ENCODE peak calls at places on chromosomes 5 and 9, in nine cellular contexts. X is A673, I is GM23248, C is tibial artery, Q is fibroblast of lung, W is HepG2, D is endothelial cell of umbilical vein, B is sigmoid colon, N is tibial nerve. Z is an unnamed sample.

GRCh38 chr9:68530618-68531017 is 10.1 kb downstream of the TMEM252 start:
- DNase-seq in C (peak), D (no peak), N (peak), X (peak), I (no peak), Q (no peak), W (peak), B (peak), Z (no peak)

GRCh38 chr5:80054682-80055081 is 19.5 kb downstream of the THBS4 start:
- DNase-seq in B (no peak), I (peak), W (no peak), D (no peak), X (no peak), C (no peak), N (no peak), Q (peak), Z (no peak)

GRCh38 chr5:148734518-148734917 is 80.2 kb upstream of the HTR4 start:
- DNase-seq in Q (no peak), N (no peak), X (no peak), D (no peak), B (no peak), I (no peak), C (no peak), W (no peak), Z (no peak)

GRCh38 chr9:134413890-134414731 is 87.9 kb downstream of the RXRA start:
- DNase-seq in C (no peak), N (no peak), W (no peak), I (peak), Q (peak), X (no peak), B (peak), D (peak), Z (no peak)

GRCh38 chr5:66529182-66529581 is 67.0 kb upstream of the MAST4 start:
- DNase-seq in N (no peak), I (no peak), X (no peak), C (no peak), D (no peak), Q (no peak), B (no peak), W (no peak), Z (no peak)

GRCh38 chr5:170522211-170523128 is 18.6 kb downstream of the KCNIP1 start:
- DNase-seq in B (no peak), C (no peak), X (peak), Q (peak), W (no peak), N (no peak), I (peak), D (no peak), Z (no peak)

GRCh38 chr5:172573115-172573882 is 67.8 kb upstream of the NEURL1B start:
- DNase-seq in I (no peak), N (no peak), W (no peak), Q (no peak), X (no peak), D (no peak), C (no peak), B (no peak), Z (no peak)

GRCh38 chr9:114098021-114098659 is 952 bp downstream of the KIF12 start:
- DNase-seq in X (peak), W (no peak), I (peak), D (no peak), N (no peak), B (no peak), C (no peak), Q (no peak), Z (no peak)

GRCh38 chr5:10684303-10685086 is 76.5 kb downstream of the DAP start:
- DNase-seq in C (no peak), I (no peak), N (no peak), B (no peak), W (no peak), D (no peak), Q (no peak), X (no peak), Z (no peak)

GRCh38 chr9:13674926-13675637 is 395.6 kb upstream of the MPDZ start:
- DNase-seq in W (no peak), Q (no peak), N (no peak), D (no peak), B (no peak), I (no peak), X (no peak), C (no peak), Z (no peak)

GRCh38 chr9:91187311-91187964 is 174.3 kb downstream of the AUH start:
- DNase-seq in W (no peak), C (no peak), Q (no peak), N (no peak), D (no peak), X (no peak), B (no peak), I (no peak), Z (no peak)

GRCh38 chr9:136625101-136626065 is 37.3 kb upstream of the EGFL7 start:
- DNase-seq in B (peak), D (peak), X (peak), N (peak), Q (peak), W (peak), I (peak), C (peak), Z (no peak)

GRCh38 chr9:98410185-98410697 is 154.8 kb upstream of the TBC1D2 start:
- DNase-seq in X (peak), W (peak), Q (peak), C (no peak), N (no peak), D (peak), B (no peak), I (peak), Z (no peak)

GRCh38 chr5:36070687-36071571 is 4.2 kb upstream of the UGT3A2 start:
- DNase-seq in N (no peak), I (peak), B (no peak), W (no peak), Q (no peak), D (peak), X (no peak), C (no peak), Z (no peak)

GRCh38 chr5:56615750-56616149 is 199.6 kb upstream of the MAP3K1 start:
- DNase-seq in B (no peak), Q (no peak), X (no peak), W (no peak), C (peak), I (no peak), D (peak), N (no peak), Z (no peak)

GRCh38 chr9:21796768-21797167 is 5.7 kb upstream of the MTAP start:
- DNase-seq in Q (peak), I (peak), C (no peak), B (no peak), W (no peak), X (no peak), D (no peak), N (no peak), Z (no peak)

GRCh38 chr5:87127426-87127825 is 140.3 kb upstream of the RASA1 start:
- DNase-seq in N (no peak), W (no peak), D (no peak), B (no peak), Q (peak), C (no peak), I (peak), X (no peak), Z (no peak)

GRCh38 chr5:15637886-15638285 is 137.9 kb downstream of the FBXL7 start:
- DNase-seq in D (no peak), W (no peak), B (no peak), N (no peak), X (no peak), C (no peak), Q (no peak), I (no peak), Z (no peak)

GRCh38 chr9:21506910-21507795 is 25.0 kb upstream of the IFNE start:
- DNase-seq in N (peak), W (no peak), Q (peak), C (no peak), D (peak), X (peak), B (no peak), I (peak), Z (no peak)

GRCh38 chr5:170939178-170939577 is 77.4 kb downstream of the RANBP17 start:
- DNase-seq in B (no peak), N (no peak), Q (no peak), W (no peak), I (no peak), D (no peak), X (no peak), C (no peak), Z (no peak)

GRCh38 chr5:92944903-92945629 is 636.0 kb downstream of the NR2F1-AS1 start:
- DNase-seq in X (no peak), B (no peak), D (peak), Q (peak), C (no peak), I (peak), W (peak), N (no peak), Z (no peak)

GRCh38 chr5:145981612-145982571 is 45.5 kb downstream of the SH3RF2 start:
- DNase-seq in C (no peak), W (peak), D (no peak), N (no peak), X (no peak), I (no peak), B (no peak), Q (peak), Z (no peak)

GRCh38 chr9:134358026-134358967 is 32.0 kb downstream of the RXRA start:
- DNase-seq in W (no peak), I (peak), C (no peak), X (peak), B (peak), D (no peak), N (no peak), Q (peak), Z (peak)

GRCh38 chr5:60842859-60843692 is 993 bp downstream of the ELOVL7 start:
- DNase-seq in Q (no peak), W (no peak), X (no peak), N (no peak), D (peak), B (no peak), I (peak), C (no peak), Z (no peak)

GRCh38 chr9:124140941-124141568 is 116.7 kb upstream of the NEK6 start:
- DNase-seq in W (no peak), B (no peak), N (no peak), Q (peak), X (no peak), C (no peak), D (no peak), I (no peak), Z (no peak)

DNA sequence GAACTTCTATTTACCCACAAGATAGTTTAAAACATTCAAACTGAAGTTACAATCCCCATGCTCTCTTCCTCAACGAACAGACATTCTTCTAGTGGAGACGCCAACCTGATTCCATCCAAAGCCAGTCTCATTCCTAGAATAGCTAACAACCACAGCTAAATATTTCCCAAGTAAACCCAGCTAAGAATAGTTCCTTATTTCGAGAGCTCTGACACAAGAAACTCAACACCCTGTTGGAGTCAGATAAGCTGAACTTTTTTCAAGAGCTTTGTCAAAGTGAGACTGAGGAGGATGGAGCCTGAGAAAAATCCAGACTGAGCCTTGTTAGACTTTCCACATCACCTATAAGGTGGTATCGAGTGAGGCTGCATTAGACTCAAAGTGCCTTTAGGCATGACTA is 56.7 kb upstream of the RPS23 start:
- DNase-seq in C (no peak), N (no peak), Q (peak), B (no peak), I (peak), X (no peak), D (no peak), W (no peak), Z (no peak)
- H3K27ac ChIP-seq in C (peak), N (no peak), Q (peak), B (peak), I (peak), X (no peak), D (no peak), W (no peak), Z (no peak)

DNA sequence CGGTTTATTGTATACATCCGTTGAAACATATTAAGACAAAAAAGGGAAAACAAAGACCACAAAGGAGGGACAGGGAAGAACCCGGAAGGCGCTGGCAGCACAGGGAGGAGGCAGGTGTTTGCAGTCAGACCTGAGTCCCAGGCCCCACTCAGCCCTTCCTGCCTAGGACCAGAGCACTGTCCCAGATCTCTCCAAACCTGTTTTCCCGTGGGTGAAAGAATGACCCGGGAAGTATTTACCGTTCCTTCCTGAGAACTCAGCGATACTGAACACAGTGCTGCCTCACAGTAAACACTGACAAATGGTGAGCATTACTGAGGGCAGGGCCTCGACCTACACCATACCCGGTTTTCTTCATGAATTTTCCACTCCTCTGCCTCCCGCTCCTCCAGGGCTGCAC is 1.2 kb downstream of the ABO start:
- DNase-seq in Q (no peak), D (no peak), I (no peak), C (no peak), W (no peak), N (no peak), X (no peak), B (no peak), Z (no peak)
- H3K27ac ChIP-seq in Q (no peak), D (no peak), I (no peak), C (no peak), W (no peak), N (no peak), X (no peak), B (no peak), Z (no peak)

DNA sequence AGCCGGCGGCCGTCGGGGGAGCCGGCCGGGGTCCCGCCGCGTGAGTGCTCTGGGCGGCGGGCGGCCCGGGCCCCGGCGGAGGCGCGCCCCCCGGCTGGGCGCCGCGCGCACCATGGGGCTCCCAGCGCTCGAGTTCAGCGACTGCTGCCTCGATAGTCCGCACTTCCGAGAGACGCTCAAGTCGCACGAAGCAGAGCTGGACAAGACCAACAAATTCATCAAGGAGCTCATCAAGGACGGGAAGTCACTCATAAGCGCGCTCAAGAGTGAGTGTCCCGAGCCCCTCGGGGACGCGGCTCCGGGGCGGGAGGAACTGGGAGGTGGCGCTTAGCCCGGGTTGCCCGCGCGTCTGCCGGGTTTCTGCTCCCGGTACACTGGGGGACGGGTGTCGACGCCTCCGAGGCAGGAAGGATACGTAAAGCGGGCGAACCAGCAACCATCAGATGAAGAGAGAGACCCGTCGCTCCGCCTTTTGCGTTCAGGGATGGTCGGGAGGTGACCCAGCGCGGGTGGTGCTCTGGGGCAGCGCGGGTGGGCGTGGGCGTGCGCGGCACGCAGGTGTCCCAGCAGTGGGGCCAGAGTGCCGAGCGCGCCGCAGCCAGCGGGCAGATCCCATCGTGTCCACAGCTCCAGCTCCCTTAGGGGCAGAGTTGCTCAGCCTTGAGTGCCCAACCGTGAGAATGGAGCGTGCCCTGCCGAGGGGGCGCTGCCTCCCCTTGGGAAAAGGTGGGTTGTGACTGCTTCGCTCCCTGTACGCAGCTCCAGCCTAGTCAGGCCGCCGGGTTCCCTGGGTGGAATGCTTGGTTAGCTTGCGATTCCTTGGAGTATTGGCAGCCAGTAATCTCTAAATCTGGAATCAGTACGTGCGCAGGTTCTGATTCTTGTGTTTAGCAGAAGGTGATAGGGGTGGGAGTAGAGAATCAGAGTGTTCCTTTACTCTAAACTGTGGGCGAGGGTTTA is 753 bp downstream of the ARHGAP26 start:
- DNase-seq in D (peak), X (peak), N (peak), B (peak), C (no peak), Q (peak), I (peak), W (peak), Z (peak)
- H3K27ac ChIP-seq in D (peak), X (peak), N (peak), B (peak), C (peak), Q (no peak), I (no peak), W (peak), Z (peak)

DNA sequence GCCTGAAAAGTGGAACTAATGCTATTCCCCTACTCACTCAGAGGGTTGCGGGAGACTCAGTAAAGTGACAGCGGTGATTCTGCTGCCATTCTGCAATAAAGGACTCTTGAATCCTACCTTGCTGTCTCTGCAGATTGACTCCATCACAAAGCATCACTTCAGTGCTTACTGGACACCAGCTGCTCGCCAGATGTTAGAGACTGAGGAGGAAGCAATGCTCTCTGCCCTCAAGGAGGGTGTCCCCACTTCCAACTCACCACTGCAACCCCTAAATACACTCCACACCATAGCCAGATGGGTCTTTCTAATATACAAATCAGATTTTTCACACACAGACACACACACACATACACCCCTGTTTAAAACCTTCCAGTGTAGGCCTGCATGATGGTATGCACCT is 21.4 kb downstream of the TTLL11 start:
- DNase-seq in Q (no peak), W (no peak), B (no peak), N (no peak), I (no peak), D (no peak), X (no peak), C (no peak), Z (no peak)
- H3K27ac ChIP-seq in Q (no peak), W (no peak), B (no peak), N (no peak), I (no peak), D (no peak), X (no peak), C (peak), Z (peak)

Z was measured in substantia nigra.